ENCODE peak calls at places on chromosomes 6 and 20, in nine cellular contexts. O, L, R, E, T, C, P, W and D are unnamed samples.

GRCh38 chr6:5213851-5214507 is 46.8 kb downstream of the LYRM4 start:
- DNase-seq in O (peak), L (no peak), R (peak), E (no peak), T (no peak), C (no peak), P (no peak), W (peak), D (no peak)

GRCh38 chr6:163282672-163283071 is 131.8 kb upstream of the QKI start:
- DNase-seq in O (peak), L (no peak), R (no peak), E (no peak), T (no peak), C (no peak), P (no peak), W (no peak), D (no peak)

GRCh38 chr20:4256886-4257285 is 241.5 kb upstream of the RNF24 start:
- DNase-seq in O (no peak), L (no peak), R (no peak), E (no peak), T (no peak), C (no peak), P (no peak), W (no peak), D (no peak)

GRCh38 chr6:47247227-47247797 is 62.4 kb downstream of the TNFRSF21 start:
- DNase-seq in O (peak), L (no peak), R (no peak), E (no peak), T (no peak), C (no peak), P (no peak), W (no peak), D (no peak)

GRCh38 chr6:168799067-168799466 is 358.1 kb downstream of the SMOC2 start:
- DNase-seq in O (no peak), L (no peak), R (no peak), E (no peak), T (no peak), C (no peak), P (no peak), W (no peak), D (no peak)

GRCh38 chr6:163349001-163349680 is 65.4 kb upstream of the QKI start:
- DNase-seq in O (no peak), L (no peak), R (no peak), E (no peak), T (no peak), C (no peak), P (peak), W (no peak), D (no peak)

GRCh38 chr20:63202021-63202420 is 13.9 kb downstream of the YTHDF1 start:
- DNase-seq in O (no peak), L (no peak), R (no peak), E (no peak), T (no peak), C (no peak), P (no peak), W (no peak), D (no peak)

GRCh38 chr6:54206510-54206909 is 95.3 kb downstream of the MLIP start:
- DNase-seq in O (no peak), L (no peak), R (no peak), E (no peak), T (no peak), C (no peak), P (no peak), W (no peak), D (no peak)

GRCh38 chr20:18092890-18093289 is 35.2 kb upstream of the OVOL2 start:
- DNase-seq in O (no peak), L (no peak), R (no peak), E (no peak), T (no peak), C (no peak), P (no peak), W (no peak), D (no peak)

GRCh38 chr6:71473908-71474307 is 185.3 kb downstream of the OGFRL1 start:
- DNase-seq in O (peak), L (no peak), R (peak), E (no peak), T (peak), C (peak), P (no peak), W (peak), D (no peak)

GRCh38 chr6:46170357-46171289 is at the start of gene ENPP5:
- DNase-seq in O (no peak), L (peak), R (no peak), E (peak), T (peak), C (peak), P (peak), W (no peak), D (peak)

GRCh38 chr6:106379951-106380350 is 19.4 kb downstream of the CRYBG1 start:
- DNase-seq in O (no peak), L (no peak), R (no peak), E (no peak), T (no peak), C (no peak), P (no peak), W (no peak), D (no peak)

GRCh38 chr20:4091332-4092135 is 76.2 kb upstream of the RNF24 start:
- DNase-seq in O (peak), L (no peak), R (peak), E (peak), T (peak), C (no peak), P (peak), W (peak), D (no peak)

GRCh38 chr6:19159087-19159486 is 678.1 kb upstream of the ID4 start:
- DNase-seq in O (peak), L (no peak), R (peak), E (no peak), T (no peak), C (no peak), P (no peak), W (no peak), D (no peak)

GRCh38 chr20:63639093-63639860 is 12.4 kb upstream of the GMEB2 start:
- DNase-seq in O (no peak), L (peak), R (no peak), E (peak), T (no peak), C (no peak), P (no peak), W (no peak), D (no peak)

GRCh38 chr6:91705646-91706045 is 1118.8 kb upstream of the MAP3K7 start:
- DNase-seq in O (no peak), L (no peak), R (no peak), E (no peak), T (no peak), C (no peak), P (no peak), W (peak), D (no peak)

GRCh38 chr20:2688041-2688591 is 4.5 kb upstream of the EBF4 start:
- DNase-seq in O (peak), L (peak), R (peak), E (peak), T (no peak), C (no peak), P (no peak), W (peak), D (no peak)

GRCh38 chr6:105620878-105621277 is 218.0 kb upstream of the PREP start:
- DNase-seq in O (peak), L (no peak), R (peak), E (no peak), T (no peak), C (no peak), P (no peak), W (peak), D (no peak)

GRCh38 chr6:88107241-88107640 is 58.9 kb downstream of the CNR1 start:
- DNase-seq in O (no peak), L (no peak), R (no peak), E (no peak), T (no peak), C (no peak), P (no peak), W (no peak), D (no peak)

GRCh38 chr6:38705924-38706323 is 3.0 kb upstream of the GLO1 start:
- DNase-seq in O (no peak), L (no peak), R (no peak), E (no peak), T (no peak), C (no peak), P (no peak), W (no peak), D (no peak)

GRCh38 chr20:44356353-44356723 is 839 bp downstream of the HNF4A start:
- DNase-seq in O (peak), L (no peak), R (no peak), E (no peak), T (no peak), C (no peak), P (no peak), W (no peak), D (no peak)

GRCh38 chr20:23127506-23128279 is 41.6 kb upstream of the CD93 start:
- DNase-seq in O (no peak), L (no peak), R (no peak), E (no peak), T (no peak), C (no peak), P (no peak), W (no peak), D (no peak)

GRCh38 chr6:110043366-110043994 is 65.4 kb downstream of the GPR6 start:
- DNase-seq in O (no peak), L (no peak), R (no peak), E (no peak), T (no peak), C (no peak), P (no peak), W (no peak), D (no peak)

GRCh38 chr20:63848003-63848911 is 13.0 kb upstream of the ABHD16B start:
- DNase-seq in O (no peak), L (no peak), R (no peak), E (no peak), T (no peak), C (no peak), P (no peak), W (no peak), D (no peak)

GRCh38 chr20:3765171-3765887 is 2.2 kb downstream of the ADISSP start:
- DNase-seq in O (no peak), L (no peak), R (no peak), E (no peak), T (no peak), C (no peak), P (no peak), W (no peak), D (no peak)

GRCh38 chr20:63150391-63150898 is 65.5 kb downstream of the YTHDF1 start:
- DNase-seq in O (no peak), L (no peak), R (no peak), E (no peak), T (no peak), C (no peak), P (no peak), W (no peak), D (no peak)

GRCh38 chr20:45087814-45088213 is 13.1 kb downstream of the KCNS1 start:
- DNase-seq in O (peak), L (no peak), R (no peak), E (no peak), T (no peak), C (no peak), P (no peak), W (no peak), D (no peak)

GRCh38 chr6:31114970-31115849 is 610 bp downstream of the PSORS1C1 start:
- DNase-seq in O (peak), L (no peak), R (peak), E (no peak), T (no peak), C (no peak), P (no peak), W (peak), D (no peak)

GRCh38 chr20:25233016-25233772 is 14.7 kb upstream of the PYGB start:
- DNase-seq in O (peak), L (no peak), R (peak), E (peak), T (peak), C (peak), P (peak), W (peak), D (peak)

GRCh38 chr6:169371344-169372144 is 117.9 kb upstream of the THBS2 start:
- DNase-seq in O (peak), L (no peak), R (no peak), E (no peak), T (no peak), C (no peak), P (no peak), W (no peak), D (peak)

GRCh38 chr20:5002077-5002413 is 735 bp upstream of the SLC23A2 start:
- DNase-seq in O (no peak), L (no peak), R (no peak), E (no peak), T (no peak), C (no peak), P (no peak), W (no peak), D (no peak)

GRCh38 chr20:41309817-41310216 is 7.7 kb downstream of the ZHX3 start:
- DNase-seq in O (peak), L (no peak), R (no peak), E (no peak), T (no peak), C (no peak), P (no peak), W (peak), D (no peak)

GRCh38 chr6:83273596-83273995 is 80.4 kb downstream of the RWDD2A start:
- DNase-seq in O (peak), L (no peak), R (no peak), E (no peak), T (no peak), C (no peak), P (no peak), W (peak), D (no peak)

GRCh38 chr20:51376121-51376520 is 166.4 kb downstream of the NFATC2 start:
- DNase-seq in O (no peak), L (no peak), R (no peak), E (no peak), T (no peak), C (no peak), P (no peak), W (no peak), D (no peak)

GRCh38 chr6:37482356-37483292 is 17.1 kb downstream of the CCDC167 start:
- DNase-seq in O (no peak), L (no peak), R (no peak), E (no peak), T (no peak), C (no peak), P (no peak), W (no peak), D (no peak)

DNA sequence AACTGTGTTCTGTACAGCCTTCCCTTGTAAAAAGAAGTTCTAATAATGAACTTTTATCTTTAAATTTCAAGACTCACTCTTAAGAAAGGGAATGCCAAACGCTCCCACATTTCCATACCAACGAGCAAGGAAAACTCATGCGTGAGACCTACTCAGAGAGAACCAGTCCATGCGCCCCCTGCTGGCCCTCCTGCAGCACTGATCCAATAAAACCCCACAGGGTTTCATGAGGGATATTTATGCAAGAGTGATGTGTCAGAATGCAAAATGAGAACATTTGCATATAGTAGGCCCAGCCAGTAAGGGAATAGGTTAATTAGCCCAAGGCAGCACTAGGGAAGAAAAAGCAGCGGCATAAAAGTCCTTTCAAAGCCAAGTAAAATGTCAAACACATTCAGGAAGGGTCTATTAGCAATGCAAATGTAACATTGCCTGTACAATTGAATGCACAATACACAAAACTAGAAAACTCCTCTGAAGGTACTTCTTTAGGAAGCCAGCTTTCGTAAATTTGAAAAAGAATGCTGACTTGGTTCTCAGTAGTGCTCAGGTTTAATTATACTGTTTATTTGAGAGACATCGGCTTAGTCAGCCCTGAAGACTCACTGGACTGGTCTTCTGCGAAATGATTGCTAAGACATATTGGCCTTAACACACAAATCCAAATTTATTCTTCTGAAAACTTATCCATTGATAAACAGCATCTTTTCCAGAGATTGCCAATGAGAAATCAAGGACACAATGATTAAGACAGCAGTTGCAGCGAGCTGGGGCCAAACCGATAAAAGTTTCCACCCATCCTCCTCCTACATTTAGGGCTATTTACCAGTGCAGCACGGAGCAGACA is 93.2 kb downstream of the GMPR start:
- DNase-seq in O (peak), L (peak), R (peak), E (peak), T (no peak), C (no peak), P (no peak), W (peak), D (peak)
- H3K4me3 ChIP-seq in O (no peak), L (no peak), R (no peak), E (no peak), T (no peak), C (peak), P (no peak), W (no peak), D (no peak)

DNA sequence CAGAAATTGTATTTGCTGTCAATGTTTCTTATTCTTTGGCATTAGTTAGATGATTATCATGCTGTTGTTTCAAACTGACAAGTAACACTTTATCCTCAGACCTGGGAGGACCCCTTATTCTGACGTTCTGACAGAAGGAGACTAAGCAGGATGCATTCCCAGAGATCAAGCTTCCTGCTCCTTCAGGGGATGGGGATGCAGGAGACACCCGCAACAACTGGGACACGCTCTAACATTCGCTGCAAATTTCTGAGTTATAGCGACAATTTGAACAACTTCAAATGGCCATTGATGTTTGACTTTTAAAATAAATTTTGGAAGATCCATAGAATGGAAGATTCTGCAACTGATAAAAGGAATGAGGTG is 69.0 kb upstream of the ZNF184 start:
- DNase-seq in O (no peak), L (no peak), R (no peak), E (no peak), T (no peak), C (no peak), P (no peak), W (no peak), D (no peak)
- H3K4me3 ChIP-seq in O (no peak), L (no peak), R (no peak), E (no peak), T (no peak), C (no peak), P (no peak), W (no peak), D (no peak)

GRCh38 chr6:24358219-24358821 is 461 bp upstream of the DCDC2 start:
- DNase-seq in O (no peak), L (no peak), R (no peak), E (no peak), T (no peak), C (no peak), P (no peak), W (no peak), D (no peak)

GRCh38 chr6:24357336-24358218 is at the start of gene DCDC2:
- DNase-seq in O (peak), L (peak), R (no peak), E (peak), T (no peak), C (no peak), P (no peak), W (no peak), D (no peak)

GRCh38 chr6:24355422-24355821 is 2.4 kb downstream of the DCDC2 start:
- DNase-seq in O (no peak), L (no peak), R (no peak), E (no peak), T (no peak), C (no peak), P (no peak), W (no peak), D (no peak)

GRCh38 chr6:24359640-24360454 is 2.0 kb upstream of the DCDC2 start:
- DNase-seq in O (peak), L (peak), R (peak), E (peak), T (no peak), C (peak), P (no peak), W (peak), D (peak)

DNA sequence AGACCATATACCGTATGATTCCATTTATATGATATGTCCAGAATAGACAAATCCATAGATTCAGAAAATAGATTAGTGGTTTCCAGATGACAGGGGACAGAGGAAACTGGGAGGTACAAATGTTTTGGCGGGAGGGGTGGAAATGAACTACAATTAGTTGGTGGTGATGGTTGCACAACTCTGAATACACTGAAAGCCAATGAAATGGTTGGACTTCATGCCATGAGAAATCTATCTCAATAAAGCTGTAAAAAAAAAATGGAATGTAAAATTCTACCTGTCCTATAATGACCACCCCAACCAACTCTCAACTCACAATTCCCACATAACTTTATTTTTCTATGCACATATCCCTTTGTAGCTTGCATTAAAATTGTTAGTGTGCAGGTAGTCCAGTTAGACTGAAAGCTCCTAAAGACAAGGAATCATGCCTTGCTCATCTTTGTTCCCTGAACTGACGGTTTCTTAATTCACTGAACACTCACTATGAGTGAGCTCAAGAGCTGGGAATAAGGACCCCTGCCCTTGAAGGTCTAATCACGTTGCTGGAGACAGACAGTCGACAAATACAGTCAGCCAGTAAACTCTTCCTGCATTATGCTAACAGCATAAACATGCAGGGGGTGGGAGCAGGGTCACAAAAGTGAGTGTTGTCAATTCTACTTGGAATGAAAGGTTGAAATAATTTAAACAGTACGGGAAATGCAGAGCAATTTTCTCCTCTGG is 1.4 kb downstream of the DCDC2 start:
- DNase-seq in O (no peak), L (no peak), R (no peak), E (no peak), T (no peak), C (no peak), P (no peak), W (no peak), D (no peak)
- H3K4me3 ChIP-seq in O (no peak), L (no peak), R (no peak), E (no peak), T (no peak), C (no peak), P (no peak), W (no peak), D (no peak)

DNA sequence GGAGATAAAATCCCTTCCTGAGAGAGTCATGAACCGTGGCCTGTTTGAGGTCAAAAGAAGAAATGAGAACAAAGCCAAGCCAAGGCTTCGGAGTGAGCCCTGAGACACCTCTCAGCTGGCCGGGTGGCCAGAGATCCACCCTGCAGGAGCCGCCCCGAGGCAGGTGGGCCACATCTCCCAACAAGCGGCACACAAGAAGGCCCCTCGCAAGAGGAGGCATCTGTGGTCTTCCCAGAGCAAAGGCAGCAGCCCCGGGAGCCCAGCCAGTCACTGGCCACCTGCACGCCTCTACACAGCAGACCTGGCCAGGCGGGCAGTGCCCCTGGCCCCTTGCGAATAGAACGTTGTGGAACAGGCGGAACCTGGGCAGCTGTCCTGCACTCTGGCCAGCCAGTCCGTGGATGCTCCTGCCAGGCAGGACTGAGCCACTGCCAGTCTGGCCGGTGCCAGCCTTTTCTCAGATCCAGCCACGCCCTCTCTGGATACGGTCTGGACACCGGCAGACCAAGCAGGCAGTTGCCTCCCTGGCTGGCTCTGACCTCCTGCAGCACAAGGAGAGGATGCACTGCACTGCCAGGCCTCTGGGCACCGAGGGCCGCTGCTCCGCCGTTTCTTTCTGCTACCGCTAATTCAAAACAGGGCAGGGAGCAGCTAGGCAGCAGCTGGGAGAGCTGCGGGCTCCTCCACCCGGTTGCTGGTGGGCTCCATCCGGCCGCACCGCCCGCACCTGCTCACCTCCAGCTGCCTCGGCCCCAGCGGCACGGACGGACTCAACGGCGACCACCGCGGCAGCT is 30.6 kb upstream of the AFDN start:
- DNase-seq in O (no peak), L (no peak), R (no peak), E (peak), T (no peak), C (no peak), P (no peak), W (no peak), D (peak)
- H3K4me3 ChIP-seq in O (no peak), L (no peak), R (peak), E (peak), T (peak), C (peak), P (peak), W (no peak), D (no peak)